ENCODE peak calls at places on chromosome 2, in four cellular contexts. One of them, this sample, is unnamed.

GRCh38 chr2:43459455-43459854 is 136.4 kb downstream of the THADA start:
- DNase-seq in K562: no peak
- DNase-seq in HepG2: peak; percentile 23
- DNase-seq in SK-N-SH: no peak
- DNase-seq in this sample: no peak

GRCh38 chr2:221999702-222000101 is 299.1 kb downstream of the PAX3 start:
- DNase-seq in K562: no peak
- DNase-seq in SK-N-SH: no peak
- DNase-seq in HepG2: no peak
- DNase-seq in this sample: no peak

GRCh38 chr2:26519396-26519991 is 41.6 kb upstream of the OTOF start:
- DNase-seq in K562: no peak
- DNase-seq in SK-N-SH: no peak
- DNase-seq in HepG2: no peak
- DNase-seq in this sample: no peak

GRCh38 chr2:239318790-239319189 is 82.0 kb downstream of the HDAC4 start:
- DNase-seq in K562: peak; percentile 59
- DNase-seq in HepG2: no peak
- DNase-seq in SK-N-SH: no peak
- DNase-seq in this sample: no peak

GRCh38 chr2:61356958-61357350 is 113.9 kb downstream of the USP34 start:
- DNase-seq in K562: no peak
- DNase-seq in SK-N-SH: no peak
- DNase-seq in HepG2: no peak
- DNase-seq in this sample: no peak

GRCh38 chr2:9382604-9383235 is 40.6 kb downstream of the ITGB1BP1 start:
- DNase-seq in SK-N-SH: no peak
- DNase-seq in HepG2: no peak
- DNase-seq in K562: no peak
- DNase-seq in this sample: no peak

GRCh38 chr2:213806125-213806726 is 522.0 kb downstream of the SPAG16 start:
- DNase-seq in HepG2: peak; percentile 9
- DNase-seq in SK-N-SH: peak; percentile 27
- DNase-seq in K562: no peak
- DNase-seq in this sample: no peak

GRCh38 chr2:102392096-102392495 is 30.9 kb upstream of the IL18RAP start:
- DNase-seq in K562: no peak
- DNase-seq in HepG2: no peak
- DNase-seq in SK-N-SH: no peak
- DNase-seq in this sample: no peak

GRCh38 chr2:120368086-120368485 is 22.1 kb downstream of the INHBB start:
- DNase-seq in HepG2: no peak
- DNase-seq in K562: no peak
- DNase-seq in SK-N-SH: no peak
- DNase-seq in this sample: no peak

GRCh38 chr2:29317077-29317517 is 201.9 kb downstream of the CLIP4 start:
- DNase-seq in K562: no peak
- DNase-seq in HepG2: no peak
- DNase-seq in SK-N-SH: no peak
- DNase-seq in this sample: no peak

GRCh38 chr2:9235388-9236344 is 29.1 kb downstream of the ASAP2 start:
- DNase-seq in K562: no peak
- DNase-seq in SK-N-SH: peak; percentile 79
- DNase-seq in HepG2: peak; percentile 17
- DNase-seq in this sample: no peak

GRCh38 chr2:74873678-74874640 is 40.0 kb downstream of the HK2 start:
- DNase-seq in SK-N-SH: no peak
- DNase-seq in HepG2: no peak
- DNase-seq in K562: no peak
- DNase-seq in this sample: no peak

GRCh38 chr2:157793053-157793612 is 83.0 kb downstream of the ACVR1 start:
- DNase-seq in HepG2: no peak
- DNase-seq in K562: no peak
- DNase-seq in SK-N-SH: no peak
- DNase-seq in this sample: no peak

GRCh38 chr2:99700482-99701398 is 210.9 kb upstream of the REV1 start:
- DNase-seq in K562: no peak
- DNase-seq in HepG2: no peak
- DNase-seq in SK-N-SH: no peak
- DNase-seq in this sample: no peak

GRCh38 chr2:817616-818015 is 133.0 kb upstream of the SNTG2 start:
- DNase-seq in SK-N-SH: no peak
- DNase-seq in HepG2: no peak
- DNase-seq in K562: no peak
- DNase-seq in this sample: no peak

GRCh38 chr2:170122883-170123547 is 54.9 kb upstream of the MYO3B start:
- DNase-seq in SK-N-SH: no peak
- DNase-seq in HepG2: peak; percentile 49
- DNase-seq in K562: no peak
- DNase-seq in this sample: no peak

GRCh38 chr2:68726608-68727367 is 7.8 kb upstream of the ARHGAP25 start:
- DNase-seq in SK-N-SH: no peak
- DNase-seq in K562: no peak
- DNase-seq in HepG2: no peak
- DNase-seq in this sample: no peak

GRCh38 chr2:127094509-127095366 is 12.2 kb downstream of the BIN1 start:
- DNase-seq in K562: peak; percentile 44
- DNase-seq in HepG2: no peak
- DNase-seq in SK-N-SH: peak; percentile 56
- DNase-seq in this sample: peak; percentile 35

GRCh38 chr2:191501390-191502168 is 176.4 kb upstream of the NABP1 start:
- DNase-seq in HepG2: peak; percentile 35
- DNase-seq in K562: no peak
- DNase-seq in SK-N-SH: peak; percentile 48
- DNase-seq in this sample: no peak

GRCh38 chr2:70995227-70995729 is 605 bp upstream of the TEX261 start:
- DNase-seq in K562: peak; percentile 50
- DNase-seq in SK-N-SH: peak; percentile 72
- DNase-seq in HepG2: peak; percentile 78
- DNase-seq in this sample: peak; percentile 54

GRCh38 chr2:72028996-72029395 is 118.7 kb downstream of the CYP26B1 start:
- DNase-seq in K562: no peak
- DNase-seq in HepG2: no peak
- DNase-seq in SK-N-SH: no peak
- DNase-seq in this sample: no peak

GRCh38 chr2:16055848-16056580 is 115.7 kb downstream of the MYCN start:
- DNase-seq in K562: no peak
- DNase-seq in HepG2: no peak
- DNase-seq in SK-N-SH: no peak
- DNase-seq in this sample: no peak

GRCh38 chr2:16066261-16067036 is 126.1 kb downstream of the MYCN start:
- DNase-seq in SK-N-SH: no peak
- DNase-seq in HepG2: peak; percentile 30
- DNase-seq in K562: no peak
- DNase-seq in this sample: no peak

GRCh38 chr2:1605102-1605501 is 139.2 kb downstream of the PXDN start:
- DNase-seq in K562: no peak
- DNase-seq in HepG2: no peak
- DNase-seq in SK-N-SH: peak; percentile 80
- DNase-seq in this sample: no peak

GRCh38 chr2:227033471-227034148 is 130.4 kb downstream of the COL4A4 start:
- DNase-seq in K562: peak; percentile 35
- DNase-seq in SK-N-SH: peak; percentile 77
- DNase-seq in HepG2: peak; percentile 43
- DNase-seq in this sample: peak; percentile 83

GRCh38 chr2:54524236-54524991 is 68.3 kb downstream of the SPTBN1 start:
- DNase-seq in K562: no peak
- DNase-seq in SK-N-SH: no peak
- DNase-seq in HepG2: no peak
- DNase-seq in this sample: no peak

GRCh38 chr2:169670215-169670651 is 24.0 kb downstream of the CFAP210 start:
- DNase-seq in HepG2: peak; percentile 38
- DNase-seq in SK-N-SH: no peak
- DNase-seq in K562: peak; percentile 66
- DNase-seq in this sample: no peak

GRCh38 chr2:209973328-209973727 is 29.1 kb upstream of the RPE start:
- DNase-seq in K562: no peak
- DNase-seq in HepG2: no peak
- DNase-seq in SK-N-SH: no peak
- DNase-seq in this sample: no peak

GRCh38 chr2:30666307-30666874 is 140.9 kb downstream of the CAPN13 start:
- DNase-seq in HepG2: peak; percentile 70
- DNase-seq in K562: no peak
- DNase-seq in SK-N-SH: no peak
- DNase-seq in this sample: no peak

GRCh38 chr2:37984589-37984988 is 59.5 kb downstream of the RMDN2 start:
- DNase-seq in HepG2: no peak
- DNase-seq in SK-N-SH: no peak
- DNase-seq in K562: no peak
- DNase-seq in this sample: no peak

GRCh38 chr2:159088906-159089305 is 120.5 kb downstream of the TANC1 start:
- DNase-seq in SK-N-SH: peak; percentile 49
- DNase-seq in HepG2: no peak
- DNase-seq in K562: no peak
- DNase-seq in this sample: peak; percentile 38

GRCh38 chr2:205769494-205769848 is 87.2 kb downstream of the NRP2 start:
- DNase-seq in HepG2: no peak
- DNase-seq in K562: no peak
- DNase-seq in SK-N-SH: no peak
- DNase-seq in this sample: no peak

GRCh38 chr2:127681288-127681771 is 6.0 kb upstream of the LIMS2 start:
- DNase-seq in SK-N-SH: peak; percentile 22
- DNase-seq in HepG2: no peak
- DNase-seq in K562: no peak
- DNase-seq in this sample: no peak

GRCh38 chr2:64652231-64653173 is 1.2 kb downstream of the SERTAD2 start:
- DNase-seq in SK-N-SH: no peak
- DNase-seq in HepG2: peak; percentile 67
- DNase-seq in K562: no peak
- DNase-seq in this sample: peak; percentile 45

GRCh38 chr2:56287974-56288373 is 104.2 kb downstream of the CCDC85A start:
- DNase-seq in K562: no peak
- DNase-seq in SK-N-SH: no peak
- DNase-seq in HepG2: no peak
- DNase-seq in this sample: no peak

GRCh38 chr2:121333231-121333630 is 48.2 kb upstream of the TFCP2L1 start:
- DNase-seq in K562: no peak
- DNase-seq in SK-N-SH: no peak
- DNase-seq in HepG2: no peak
- DNase-seq in this sample: no peak

GRCh38 chr2:18949871-18950597 is 360.7 kb upstream of the NT5C1B start:
- DNase-seq in HepG2: no peak
- DNase-seq in K562: no peak
- DNase-seq in SK-N-SH: peak; percentile 15
- DNase-seq in this sample: no peak

DNA sequence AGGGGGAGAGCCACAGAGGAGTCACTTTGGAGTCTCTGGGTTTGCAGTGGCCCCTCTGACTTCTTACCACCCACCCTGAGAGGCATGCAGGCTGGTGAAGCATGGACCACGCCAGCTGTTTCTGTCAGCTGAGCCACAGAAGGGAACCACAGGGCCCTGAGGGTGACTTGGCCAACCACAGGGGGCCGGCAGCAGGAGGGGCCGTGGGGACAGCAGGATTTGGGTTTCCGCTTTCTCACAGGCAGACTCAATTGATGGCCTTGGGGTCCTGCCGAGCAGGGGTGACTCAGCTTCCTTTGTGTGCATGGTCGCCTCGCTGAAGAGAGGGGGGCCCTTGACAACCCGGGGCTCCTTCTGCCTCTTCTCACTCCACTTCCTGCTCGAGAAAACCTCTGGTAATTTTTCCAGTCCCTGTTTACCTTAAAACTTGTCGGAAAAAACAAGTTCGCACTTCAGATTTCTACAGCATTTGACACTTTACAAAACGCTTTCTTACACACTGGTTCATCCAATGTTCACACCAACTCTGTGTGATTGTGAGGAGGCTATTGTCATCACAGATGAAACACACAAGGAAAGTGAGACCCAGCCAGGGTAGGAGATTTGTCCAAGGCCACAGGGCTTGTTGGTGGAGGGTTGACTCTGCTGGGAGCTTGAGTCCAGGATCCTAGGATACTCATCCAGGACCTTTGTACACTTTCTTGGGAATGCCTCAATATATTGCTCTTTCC is 311.2 kb downstream of the LPIN1 start:
- DNase-seq in K562: no peak
- DNase-seq in HepG2: no peak
- DNase-seq in SK-N-SH: no peak
- DNase-seq in this sample: no peak
- TF ChIP-seq FOXJ3 in K562: no peak
- TF ChIP-seq FOXJ3 in HepG2: no peak
- TF ChIP-seq FOXJ3 in SK-N-SH: no peak
- TF ChIP-seq FOXJ3 in this sample: no peak

DNA sequence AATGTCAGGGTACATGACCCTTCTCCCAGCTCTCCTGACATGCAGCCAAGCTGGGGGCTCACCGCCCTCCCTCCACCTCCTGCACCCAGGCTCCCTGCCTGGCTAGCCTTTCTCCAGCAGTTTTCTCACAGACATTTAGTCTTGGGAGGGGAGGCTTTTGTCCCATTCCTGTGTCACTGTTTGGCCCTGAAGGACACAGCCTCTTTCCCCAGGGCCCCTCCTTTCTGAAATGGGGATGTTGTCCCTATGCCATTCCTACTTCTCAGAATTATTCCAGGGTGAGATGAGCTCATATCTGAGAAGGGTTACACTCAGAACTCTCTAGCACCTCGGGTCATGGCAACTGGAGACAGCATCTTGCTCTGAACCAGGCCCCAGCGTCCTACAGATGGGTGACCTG is 47.3 kb upstream of the MRPL33 start:
- DNase-seq in SK-N-SH: no peak
- DNase-seq in K562: no peak
- DNase-seq in HepG2: no peak
- DNase-seq in this sample: no peak
- TF ChIP-seq FOXJ3 in SK-N-SH: no peak
- TF ChIP-seq FOXJ3 in K562: no peak
- TF ChIP-seq FOXJ3 in HepG2: no peak
- TF ChIP-seq FOXJ3 in this sample: no peak

DNA sequence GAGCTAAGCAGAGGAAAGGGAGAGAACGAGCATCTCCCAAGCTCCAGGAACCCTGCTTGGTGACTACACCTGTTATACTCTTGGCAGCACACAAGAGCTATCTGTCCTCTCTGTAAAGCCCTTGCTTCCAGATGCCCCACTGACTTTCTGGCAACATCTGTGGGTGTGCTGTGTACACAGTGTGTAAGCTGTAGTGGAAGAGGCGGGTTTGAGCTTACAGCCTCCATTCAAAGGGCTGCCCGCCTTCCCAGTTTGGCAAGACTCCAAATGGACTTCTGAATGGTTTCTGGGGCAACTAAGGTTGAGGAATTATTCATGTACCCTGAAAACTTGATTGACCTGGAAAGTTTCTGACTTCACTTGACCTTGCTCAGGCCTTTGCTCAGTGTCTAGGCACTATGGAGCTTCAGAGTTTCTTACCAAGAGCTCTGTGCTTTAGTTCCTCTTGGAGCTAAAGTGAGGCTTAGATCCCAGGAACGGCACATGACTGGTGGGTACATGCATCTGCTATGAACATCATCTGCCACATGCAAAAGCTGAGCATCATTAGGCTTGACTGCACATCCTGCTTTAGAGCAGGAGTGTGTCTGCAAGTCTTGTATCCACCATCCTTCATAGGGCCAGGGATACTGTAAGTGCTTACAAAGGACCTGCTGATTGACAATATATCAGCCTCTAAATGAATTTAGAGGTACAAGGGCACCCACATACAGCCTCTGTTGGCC is 290.9 kb upstream of the SIX2 start:
- DNase-seq in K562: no peak
- DNase-seq in HepG2: peak; percentile 84
- DNase-seq in SK-N-SH: no peak
- DNase-seq in this sample: no peak
- TF ChIP-seq FOXJ3 in K562: no peak
- TF ChIP-seq FOXJ3 in HepG2: no peak
- TF ChIP-seq FOXJ3 in SK-N-SH: no peak
- TF ChIP-seq FOXJ3 in this sample: no peak

GRCh38 chr2:216694826-216695217 is 527 bp downstream of the IGFBP5 start:
- DNase-seq in SK-N-SH: no peak
- DNase-seq in HepG2: no peak
- DNase-seq in K562: no peak
- DNase-seq in this sample: no peak
- TF ChIP-seq FOXJ3 in SK-N-SH: no peak
- TF ChIP-seq FOXJ3 in HepG2: no peak
- TF ChIP-seq FOXJ3 in K562: no peak
- TF ChIP-seq FOXJ3 in this sample: no peak